ENCODE peak calls at places on chromosome 20, in nine cellular contexts. One of them, this sample, is unnamed.

GRCh38 chr20:21516861-21517565 is 3.1 kb upstream of the NKX2-2 start:
- DNase-seq in fibroblast of the conjunctiva: no peak
- DNase-seq in NCI-H526: no peak
- DNase-seq in NAMALWA: no peak
- DNase-seq in astrocyte: no peak
- DNase-seq in activated T-cell treated with anti-CD3 and anti-CD28 coated beads for 24 hours: no peak
- DNase-seq in sciatic nerve: no peak
- DNase-seq in GM13976: peak; percentile 36
- DNase-seq in heart left ventricle: no peak
- DNase-seq in this sample: no peak

GRCh38 chr20:23157741-23158140 is 71.6 kb upstream of the CD93 start:
- DNase-seq in fibroblast of the conjunctiva: no peak
- DNase-seq in NCI-H526: no peak
- DNase-seq in NAMALWA: no peak
- DNase-seq in astrocyte: peak; percentile 35
- DNase-seq in activated T-cell treated with anti-CD3 and anti-CD28 coated beads for 24 hours: no peak
- DNase-seq in sciatic nerve: no peak
- DNase-seq in GM13976: no peak
- DNase-seq in heart left ventricle: no peak
- DNase-seq in this sample: no peak

GRCh38 chr20:13029687-13030510 is 21.1 kb downstream of the SPTLC3 start:
- DNase-seq in fibroblast of the conjunctiva: peak; percentile 60
- DNase-seq in NCI-H526: no peak
- DNase-seq in NAMALWA: no peak
- DNase-seq in astrocyte: peak; percentile 97
- DNase-seq in activated T-cell treated with anti-CD3 and anti-CD28 coated beads for 24 hours: no peak
- DNase-seq in sciatic nerve: no peak
- DNase-seq in GM13976: no peak
- DNase-seq in heart left ventricle: no peak
- DNase-seq in this sample: peak; percentile 86

GRCh38 chr20:38131588-38132121 is 33.4 kb downstream of the TGM2 start:
- DNase-seq in fibroblast of the conjunctiva: no peak
- DNase-seq in NCI-H526: no peak
- DNase-seq in NAMALWA: no peak
- DNase-seq in astrocyte: no peak
- DNase-seq in activated T-cell treated with anti-CD3 and anti-CD28 coated beads for 24 hours: no peak
- DNase-seq in sciatic nerve: no peak
- DNase-seq in GM13976: no peak
- DNase-seq in heart left ventricle: no peak
- DNase-seq in this sample: no peak

GRCh38 chr20:62409935-62410741 is 3.1 kb upstream of the CABLES2 start:
- DNase-seq in fibroblast of the conjunctiva: no peak
- DNase-seq in NCI-H526: peak; percentile 58
- DNase-seq in NAMALWA: peak; percentile 78
- DNase-seq in astrocyte: no peak
- DNase-seq in activated T-cell treated with anti-CD3 and anti-CD28 coated beads for 24 hours: no peak
- DNase-seq in sciatic nerve: no peak
- DNase-seq in GM13976: peak; percentile 78
- DNase-seq in heart left ventricle: peak; percentile 51
- DNase-seq in this sample: peak; percentile 26

GRCh38 chr20:42974347-42974746 is 215.4 kb downstream of the PTPRT start:
- DNase-seq in fibroblast of the conjunctiva: no peak
- DNase-seq in NCI-H526: no peak
- DNase-seq in NAMALWA: no peak
- DNase-seq in astrocyte: no peak
- DNase-seq in activated T-cell treated with anti-CD3 and anti-CD28 coated beads for 24 hours: no peak
- DNase-seq in sciatic nerve: no peak
- DNase-seq in GM13976: no peak
- DNase-seq in heart left ventricle: no peak
- DNase-seq in this sample: no peak

GRCh38 chr20:23086056-23086551 is at the start of gene CD93:
- DNase-seq in fibroblast of the conjunctiva: no peak
- DNase-seq in NCI-H526: no peak
- DNase-seq in NAMALWA: no peak
- DNase-seq in astrocyte: peak; percentile 1
- DNase-seq in activated T-cell treated with anti-CD3 and anti-CD28 coated beads for 24 hours: no peak
- DNase-seq in sciatic nerve: no peak
- DNase-seq in GM13976: peak; percentile 58
- DNase-seq in heart left ventricle: peak; percentile 73
- DNase-seq in this sample: no peak

GRCh38 chr20:64217539-64217938 is 38.0 kb upstream of the PCMTD2 start:
- DNase-seq in fibroblast of the conjunctiva: no peak
- DNase-seq in NCI-H526: no peak
- DNase-seq in NAMALWA: no peak
- DNase-seq in astrocyte: no peak
- DNase-seq in activated T-cell treated with anti-CD3 and anti-CD28 coated beads for 24 hours: no peak
- DNase-seq in sciatic nerve: no peak
- DNase-seq in GM13976: no peak
- DNase-seq in heart left ventricle: no peak
- DNase-seq in this sample: no peak

GRCh38 chr20:6583134-6583738 is 184.2 kb upstream of the BMP2 start:
- DNase-seq in fibroblast of the conjunctiva: peak; percentile 31
- DNase-seq in NCI-H526: peak; percentile 40
- DNase-seq in NAMALWA: peak; percentile 69
- DNase-seq in astrocyte: peak; percentile 25
- DNase-seq in activated T-cell treated with anti-CD3 and anti-CD28 coated beads for 24 hours: no peak
- DNase-seq in sciatic nerve: no peak
- DNase-seq in GM13976: peak; percentile 22
- DNase-seq in heart left ventricle: peak; percentile 32
- DNase-seq in this sample: peak; percentile 57

GRCh38 chr20:64069614-64070243 is 6.7 kb downstream of the TCEA2 start:
- DNase-seq in fibroblast of the conjunctiva: no peak
- DNase-seq in NCI-H526: no peak
- DNase-seq in NAMALWA: no peak
- DNase-seq in astrocyte: no peak
- DNase-seq in activated T-cell treated with anti-CD3 and anti-CD28 coated beads for 24 hours: no peak
- DNase-seq in sciatic nerve: no peak
- DNase-seq in GM13976: peak; percentile 75
- DNase-seq in heart left ventricle: no peak
- DNase-seq in this sample: no peak

GRCh38 chr20:45343867-45344721 is 4.1 kb downstream of the SDC4 start:
- DNase-seq in fibroblast of the conjunctiva: peak; percentile 82
- DNase-seq in NCI-H526: peak; percentile 56
- DNase-seq in NAMALWA: no peak
- DNase-seq in astrocyte: peak; percentile 90
- DNase-seq in activated T-cell treated with anti-CD3 and anti-CD28 coated beads for 24 hours: no peak
- DNase-seq in sciatic nerve: no peak
- DNase-seq in GM13976: no peak
- DNase-seq in heart left ventricle: peak; percentile 70
- DNase-seq in this sample: peak; percentile 49

GRCh38 chr20:32558526-32558925 is 26.6 kb downstream of the NOL4L start:
- DNase-seq in fibroblast of the conjunctiva: no peak
- DNase-seq in NCI-H526: no peak
- DNase-seq in NAMALWA: no peak
- DNase-seq in astrocyte: no peak
- DNase-seq in activated T-cell treated with anti-CD3 and anti-CD28 coated beads for 24 hours: no peak
- DNase-seq in sciatic nerve: no peak
- DNase-seq in GM13976: no peak
- DNase-seq in heart left ventricle: no peak
- DNase-seq in this sample: no peak

GRCh38 chr20:48398506-48399449 is 429.0 kb downstream of the PREX1 start:
- DNase-seq in fibroblast of the conjunctiva: no peak
- DNase-seq in NCI-H526: no peak
- DNase-seq in NAMALWA: peak; percentile 52
- DNase-seq in astrocyte: no peak
- DNase-seq in activated T-cell treated with anti-CD3 and anti-CD28 coated beads for 24 hours: no peak
- DNase-seq in sciatic nerve: no peak
- DNase-seq in GM13976: no peak
- DNase-seq in heart left ventricle: no peak
- DNase-seq in this sample: no peak

GRCh38 chr20:54197621-54198604 is 10.0 kb upstream of the PFDN4 start:
- DNase-seq in fibroblast of the conjunctiva: peak; percentile 71
- DNase-seq in NCI-H526: no peak
- DNase-seq in NAMALWA: peak; percentile 22
- DNase-seq in astrocyte: no peak
- DNase-seq in activated T-cell treated with anti-CD3 and anti-CD28 coated beads for 24 hours: no peak
- DNase-seq in sciatic nerve: no peak
- DNase-seq in GM13976: no peak
- DNase-seq in heart left ventricle: no peak
- DNase-seq in this sample: no peak

GRCh38 chr20:46088409-46089075 is 1.2 kb downstream of the NCOA5 start:
- DNase-seq in fibroblast of the conjunctiva: no peak
- DNase-seq in NCI-H526: no peak
- DNase-seq in NAMALWA: peak; percentile 71
- DNase-seq in astrocyte: peak; percentile 19
- DNase-seq in activated T-cell treated with anti-CD3 and anti-CD28 coated beads for 24 hours: no peak
- DNase-seq in sciatic nerve: no peak
- DNase-seq in GM13976: no peak
- DNase-seq in heart left ventricle: no peak
- DNase-seq in this sample: no peak

GRCh38 chr20:56932575-56933330 is 303.6 kb downstream of the TFAP2C start:
- DNase-seq in fibroblast of the conjunctiva: no peak
- DNase-seq in NCI-H526: no peak
- DNase-seq in NAMALWA: no peak
- DNase-seq in astrocyte: no peak
- DNase-seq in activated T-cell treated with anti-CD3 and anti-CD28 coated beads for 24 hours: no peak
- DNase-seq in sciatic nerve: no peak
- DNase-seq in GM13976: no peak
- DNase-seq in heart left ventricle: no peak
- DNase-seq in this sample: no peak

GRCh38 chr20:52441708-52442107 is 250.1 kb upstream of the ZFP64 start:
- DNase-seq in fibroblast of the conjunctiva: no peak
- DNase-seq in NCI-H526: no peak
- DNase-seq in NAMALWA: no peak
- DNase-seq in astrocyte: no peak
- DNase-seq in activated T-cell treated with anti-CD3 and anti-CD28 coated beads for 24 hours: no peak
- DNase-seq in sciatic nerve: no peak
- DNase-seq in GM13976: no peak
- DNase-seq in heart left ventricle: no peak
- DNase-seq in this sample: no peak

GRCh38 chr20:42118409-42119125 is 500.4 kb upstream of the CHD6 start:
- DNase-seq in fibroblast of the conjunctiva: no peak
- DNase-seq in NCI-H526: no peak
- DNase-seq in NAMALWA: no peak
- DNase-seq in astrocyte: no peak
- DNase-seq in activated T-cell treated with anti-CD3 and anti-CD28 coated beads for 24 hours: no peak
- DNase-seq in sciatic nerve: no peak
- DNase-seq in GM13976: no peak
- DNase-seq in heart left ventricle: no peak
- DNase-seq in this sample: no peak

GRCh38 chr20:57993738-57994431 is 234.6 kb downstream of the ANKRD60 start:
- DNase-seq in fibroblast of the conjunctiva: no peak
- DNase-seq in NCI-H526: no peak
- DNase-seq in NAMALWA: no peak
- DNase-seq in astrocyte: peak; percentile 23
- DNase-seq in activated T-cell treated with anti-CD3 and anti-CD28 coated beads for 24 hours: no peak
- DNase-seq in sciatic nerve: no peak
- DNase-seq in GM13976: no peak
- DNase-seq in heart left ventricle: no peak
- DNase-seq in this sample: no peak

GRCh38 chr20:7935027-7935551 is 5.2 kb downstream of the HAO1 start:
- DNase-seq in fibroblast of the conjunctiva: no peak
- DNase-seq in NCI-H526: no peak
- DNase-seq in NAMALWA: peak; percentile 60
- DNase-seq in astrocyte: no peak
- DNase-seq in activated T-cell treated with anti-CD3 and anti-CD28 coated beads for 24 hours: no peak
- DNase-seq in sciatic nerve: no peak
- DNase-seq in GM13976: peak; percentile 41
- DNase-seq in heart left ventricle: no peak
- DNase-seq in this sample: no peak

GRCh38 chr20:63343460-63344150 is 17.5 kb downstream of the CHRNA4 start:
- DNase-seq in fibroblast of the conjunctiva: no peak
- DNase-seq in NCI-H526: no peak
- DNase-seq in NAMALWA: no peak
- DNase-seq in astrocyte: no peak
- DNase-seq in activated T-cell treated with anti-CD3 and anti-CD28 coated beads for 24 hours: no peak
- DNase-seq in sciatic nerve: no peak
- DNase-seq in GM13976: no peak
- DNase-seq in heart left ventricle: no peak
- DNase-seq in this sample: no peak

GRCh38 chr20:62458256-62459251 is 17.2 kb downstream of the GATA5 start:
- DNase-seq in fibroblast of the conjunctiva: no peak
- DNase-seq in NCI-H526: no peak
- DNase-seq in NAMALWA: no peak
- DNase-seq in astrocyte: no peak
- DNase-seq in activated T-cell treated with anti-CD3 and anti-CD28 coated beads for 24 hours: no peak
- DNase-seq in sciatic nerve: no peak
- DNase-seq in GM13976: no peak
- DNase-seq in heart left ventricle: no peak
- DNase-seq in this sample: no peak

GRCh38 chr20:62770916-62771315 is 25.4 kb upstream of the MRGBP start:
- DNase-seq in fibroblast of the conjunctiva: no peak
- DNase-seq in NCI-H526: no peak
- DNase-seq in NAMALWA: no peak
- DNase-seq in astrocyte: no peak
- DNase-seq in activated T-cell treated with anti-CD3 and anti-CD28 coated beads for 24 hours: no peak
- DNase-seq in sciatic nerve: no peak
- DNase-seq in GM13976: no peak
- DNase-seq in heart left ventricle: peak; percentile 9
- DNase-seq in this sample: no peak

GRCh38 chr20:62745279-62745958 is 36.8 kb downstream of the NTSR1 start:
- DNase-seq in fibroblast of the conjunctiva: no peak
- DNase-seq in NCI-H526: no peak
- DNase-seq in NAMALWA: no peak
- DNase-seq in astrocyte: no peak
- DNase-seq in activated T-cell treated with anti-CD3 and anti-CD28 coated beads for 24 hours: no peak
- DNase-seq in sciatic nerve: no peak
- DNase-seq in GM13976: no peak
- DNase-seq in heart left ventricle: peak; percentile 7
- DNase-seq in this sample: no peak

GRCh38 chr20:62936996-62937352 is 973 bp upstream of the GID8 start:
- DNase-seq in fibroblast of the conjunctiva: no peak
- DNase-seq in NCI-H526: peak; percentile 45
- DNase-seq in NAMALWA: no peak
- DNase-seq in astrocyte: peak; percentile 79
- DNase-seq in activated T-cell treated with anti-CD3 and anti-CD28 coated beads for 24 hours: no peak
- DNase-seq in sciatic nerve: no peak
- DNase-seq in GM13976: no peak
- DNase-seq in heart left ventricle: no peak
- DNase-seq in this sample: no peak

GRCh38 chr20:25310921-25311728 is 63.2 kb downstream of the PYGB start:
- DNase-seq in fibroblast of the conjunctiva: no peak
- DNase-seq in NCI-H526: no peak
- DNase-seq in NAMALWA: no peak
- DNase-seq in astrocyte: peak; percentile 93
- DNase-seq in activated T-cell treated with anti-CD3 and anti-CD28 coated beads for 24 hours: no peak
- DNase-seq in sciatic nerve: peak; percentile 58
- DNase-seq in GM13976: no peak
- DNase-seq in heart left ventricle: no peak
- DNase-seq in this sample: no peak

GRCh38 chr20:5919634-5920544 is 30.4 kb downstream of the TRMT6 start:
- DNase-seq in fibroblast of the conjunctiva: no peak
- DNase-seq in NCI-H526: no peak
- DNase-seq in NAMALWA: no peak
- DNase-seq in astrocyte: peak; percentile 2
- DNase-seq in activated T-cell treated with anti-CD3 and anti-CD28 coated beads for 24 hours: no peak
- DNase-seq in sciatic nerve: no peak
- DNase-seq in GM13976: no peak
- DNase-seq in heart left ventricle: no peak
- DNase-seq in this sample: no peak

GRCh38 chr20:17684077-17684888 is 2.2 kb upstream of the RRBP1 start:
- DNase-seq in fibroblast of the conjunctiva: no peak
- DNase-seq in NCI-H526: no peak
- DNase-seq in NAMALWA: no peak
- DNase-seq in astrocyte: no peak
- DNase-seq in activated T-cell treated with anti-CD3 and anti-CD28 coated beads for 24 hours: no peak
- DNase-seq in sciatic nerve: no peak
- DNase-seq in GM13976: no peak
- DNase-seq in heart left ventricle: no peak
- DNase-seq in this sample: no peak

GRCh38 chr20:48983423-48984400 is 62.2 kb downstream of the ARFGEF2 start:
- DNase-seq in fibroblast of the conjunctiva: no peak
- DNase-seq in NCI-H526: no peak
- DNase-seq in NAMALWA: no peak
- DNase-seq in astrocyte: peak; percentile 92
- DNase-seq in activated T-cell treated with anti-CD3 and anti-CD28 coated beads for 24 hours: no peak
- DNase-seq in sciatic nerve: no peak
- DNase-seq in GM13976: no peak
- DNase-seq in heart left ventricle: peak; percentile 58
- DNase-seq in this sample: no peak